ENCODE peak calls at places on chromosomes 2 and 18, in four cellular contexts. One of them, this sample, is unnamed.

GRCh38 chr2:55811048-55811447 is 112.5 kb downstream of the EFEMP1 start:
- DNase-seq in thoracic aorta: no peak
- DNase-seq in OCI-LY7: no peak
- DNase-seq in osteoblast: peak; percentile 72
- DNase-seq in this sample: no peak

GRCh38 chr2:199627417-199627816 is 169.7 kb upstream of the SATB2 start:
- DNase-seq in thoracic aorta: no peak
- DNase-seq in OCI-LY7: no peak
- DNase-seq in osteoblast: no peak
- DNase-seq in this sample: no peak

GRCh38 chr18:12422936-12423335 is 15.2 kb downstream of the PRELID3A start:
- DNase-seq in thoracic aorta: no peak
- DNase-seq in OCI-LY7: peak; percentile 67
- DNase-seq in osteoblast: peak; percentile 48
- DNase-seq in this sample: no peak

GRCh38 chr18:49193896-49194295 is 243.1 kb upstream of the SMAD7 start:
- DNase-seq in thoracic aorta: no peak
- DNase-seq in OCI-LY7: no peak
- DNase-seq in osteoblast: no peak
- DNase-seq in this sample: no peak

GRCh38 chr2:162821176-162821575 is 17.4 kb downstream of the KCNH7 start:
- DNase-seq in thoracic aorta: no peak
- DNase-seq in OCI-LY7: no peak
- DNase-seq in osteoblast: peak; percentile 3
- DNase-seq in this sample: no peak

GRCh38 chr2:19689769-19690168 is 212.0 kb downstream of the TTC32 start:
- DNase-seq in thoracic aorta: no peak
- DNase-seq in OCI-LY7: no peak
- DNase-seq in osteoblast: no peak
- DNase-seq in this sample: no peak

GRCh38 chr2:67215214-67215613 is 181.9 kb upstream of the ETAA1 start:
- DNase-seq in thoracic aorta: no peak
- DNase-seq in OCI-LY7: no peak
- DNase-seq in osteoblast: peak; percentile 19
- DNase-seq in this sample: no peak

GRCh38 chr2:84197901-84198300 is 261.2 kb downstream of the SUCLG1 start:
- DNase-seq in thoracic aorta: no peak
- DNase-seq in OCI-LY7: no peak
- DNase-seq in osteoblast: no peak
- DNase-seq in this sample: no peak

DNA sequence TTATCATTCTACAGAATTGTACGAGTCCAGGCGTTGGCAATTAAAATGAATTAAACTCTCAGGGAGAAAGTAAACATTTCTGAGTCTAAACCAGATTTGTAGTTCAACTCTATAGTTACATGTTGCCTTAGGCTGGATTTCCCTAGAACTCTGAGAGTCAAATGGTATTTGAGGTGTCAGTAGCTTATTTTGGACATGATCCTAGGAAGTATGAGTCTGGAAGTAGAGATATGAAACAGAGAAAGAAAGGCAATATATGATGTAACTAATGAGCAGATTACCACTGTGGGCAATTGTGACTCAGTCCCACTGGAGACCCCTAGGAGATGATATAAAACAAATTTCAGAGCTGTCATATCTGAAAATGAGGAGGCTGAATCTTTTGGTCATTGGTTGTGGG is 199.1 kb upstream of the UBE2E3 start:
- DNase-seq in thoracic aorta: no peak
- DNase-seq in OCI-LY7: no peak
- DNase-seq in osteoblast: no peak
- DNase-seq in this sample: no peak
- H3K36me3 ChIP-seq in thoracic aorta: no peaks in the 10 kb centered on the region
- H3K36me3 ChIP-seq in OCI-LY7: no peaks in the 10 kb centered on the region
- H3K36me3 ChIP-seq in osteoblast: no peaks in the 10 kb centered on the region
- H3K36me3 ChIP-seq in this sample: no peaks in the 10 kb centered on the region

DNA sequence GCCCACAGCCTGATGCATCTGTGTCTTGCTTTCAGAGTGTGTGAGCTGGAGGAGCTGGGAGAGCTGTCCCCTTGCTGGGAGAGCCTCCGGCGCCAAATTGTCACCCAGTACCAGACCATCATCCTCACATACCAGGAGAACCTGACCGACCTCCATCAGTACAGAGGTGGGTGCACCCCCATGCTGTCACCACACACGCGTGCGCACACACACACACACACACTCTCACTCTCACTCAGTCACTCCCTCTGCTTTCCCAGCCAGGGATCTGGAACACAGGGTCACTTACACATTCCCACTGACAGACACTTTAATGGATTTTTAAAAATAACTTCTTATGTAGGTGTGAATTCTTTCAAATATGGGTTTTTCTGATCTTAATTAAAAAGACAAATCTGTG is 64.5 kb downstream of the COA5 start:
- DNase-seq in thoracic aorta: no peak
- DNase-seq in OCI-LY7: no peak
- DNase-seq in osteoblast: no peak
- DNase-seq in this sample: no peak
- H3K36me3 ChIP-seq in thoracic aorta: peaks cover 46% of the 10 kb centered on the region
- H3K36me3 ChIP-seq in OCI-LY7: peaks cover 7% of the 10 kb centered on the region
- H3K36me3 ChIP-seq in osteoblast: peaks cover 26% of the 10 kb centered on the region
- H3K36me3 ChIP-seq in this sample: peaks cover 72% of the 10 kb centered on the region

GRCh38 chr2:121382744-121383143 is 97.7 kb upstream of the TFCP2L1 start:
- DNase-seq in thoracic aorta: no peak
- DNase-seq in OCI-LY7: peak; percentile 2
- DNase-seq in osteoblast: no peak
- DNase-seq in this sample: no peak
- H3K36me3 ChIP-seq in thoracic aorta: peaks cover 29% of the 10 kb centered on the region
- H3K36me3 ChIP-seq in OCI-LY7: peaks cover 56% of the 10 kb centered on the region
- H3K36me3 ChIP-seq in osteoblast: peaks cover 41% of the 10 kb centered on the region
- H3K36me3 ChIP-seq in this sample: no peaks in the 10 kb centered on the region

GRCh38 chr2:158586491-158586890 is 129.7 kb downstream of the PKP4 start:
- DNase-seq in thoracic aorta: no peak
- DNase-seq in OCI-LY7: no peak
- DNase-seq in osteoblast: peak; percentile 54
- DNase-seq in this sample: no peak
- H3K36me3 ChIP-seq in thoracic aorta: no peaks in the 10 kb centered on the region
- H3K36me3 ChIP-seq in OCI-LY7: no peaks in the 10 kb centered on the region
- H3K36me3 ChIP-seq in osteoblast: peaks cover 11% of the 10 kb centered on the region
- H3K36me3 ChIP-seq in this sample: no peaks in the 10 kb centered on the region

DNA sequence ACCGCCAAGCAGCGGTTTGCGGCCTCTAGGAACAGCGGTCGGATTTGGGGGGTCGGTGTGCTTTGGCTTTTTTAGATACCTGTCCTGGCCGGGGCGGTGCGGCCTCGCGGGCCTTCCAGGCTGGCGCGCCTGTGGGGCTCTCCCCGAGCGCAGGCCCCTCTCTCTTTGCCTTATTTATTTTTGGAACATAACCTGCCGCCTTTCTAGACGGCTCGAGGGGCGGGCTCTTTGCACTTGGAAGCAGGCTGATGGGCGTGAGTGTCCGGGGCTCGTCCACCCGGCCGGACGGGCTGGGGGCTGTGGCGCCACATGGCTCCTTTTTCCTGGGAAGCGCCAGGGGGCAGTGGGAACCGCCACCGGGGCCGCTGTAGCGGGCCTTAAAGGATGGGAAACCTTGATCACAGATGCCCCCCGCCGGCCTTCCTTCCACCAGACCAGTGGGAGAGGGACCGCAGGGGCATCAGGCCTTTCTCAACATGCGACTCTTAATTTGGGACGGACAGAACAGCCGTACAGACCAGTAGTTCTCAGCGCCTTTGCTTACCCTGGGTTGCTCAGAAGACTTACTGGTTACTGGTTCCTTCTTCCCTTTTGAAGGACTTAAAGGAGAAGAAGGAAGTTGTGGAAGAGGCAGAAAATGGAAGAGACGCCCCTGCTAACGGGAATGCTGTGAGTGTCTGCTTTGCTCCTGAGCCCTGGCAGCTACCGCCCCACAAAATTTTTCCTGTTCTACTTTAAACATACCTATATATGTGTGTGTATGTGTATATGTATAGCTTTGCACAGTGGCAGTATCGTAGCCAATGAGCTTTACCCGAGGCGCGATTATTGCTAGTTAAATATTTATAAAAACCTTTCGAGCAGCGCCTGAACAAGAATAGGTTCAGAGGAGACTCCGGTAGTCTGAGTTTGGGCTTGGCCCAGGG is 2.7 kb downstream of the PTMA start:
- DNase-seq in thoracic aorta: no peak
- DNase-seq in OCI-LY7: peak; percentile 33
- DNase-seq in osteoblast: peak; percentile 90
- DNase-seq in this sample: peak; percentile 39
- H3K36me3 ChIP-seq in thoracic aorta: peaks cover 9% of the 10 kb centered on the region
- H3K36me3 ChIP-seq in OCI-LY7: peaks cover 71% of the 10 kb centered on the region
- H3K36me3 ChIP-seq in osteoblast: peaks cover 18% of the 10 kb centered on the region
- H3K36me3 ChIP-seq in this sample: no peaks in the 10 kb centered on the region

DNA sequence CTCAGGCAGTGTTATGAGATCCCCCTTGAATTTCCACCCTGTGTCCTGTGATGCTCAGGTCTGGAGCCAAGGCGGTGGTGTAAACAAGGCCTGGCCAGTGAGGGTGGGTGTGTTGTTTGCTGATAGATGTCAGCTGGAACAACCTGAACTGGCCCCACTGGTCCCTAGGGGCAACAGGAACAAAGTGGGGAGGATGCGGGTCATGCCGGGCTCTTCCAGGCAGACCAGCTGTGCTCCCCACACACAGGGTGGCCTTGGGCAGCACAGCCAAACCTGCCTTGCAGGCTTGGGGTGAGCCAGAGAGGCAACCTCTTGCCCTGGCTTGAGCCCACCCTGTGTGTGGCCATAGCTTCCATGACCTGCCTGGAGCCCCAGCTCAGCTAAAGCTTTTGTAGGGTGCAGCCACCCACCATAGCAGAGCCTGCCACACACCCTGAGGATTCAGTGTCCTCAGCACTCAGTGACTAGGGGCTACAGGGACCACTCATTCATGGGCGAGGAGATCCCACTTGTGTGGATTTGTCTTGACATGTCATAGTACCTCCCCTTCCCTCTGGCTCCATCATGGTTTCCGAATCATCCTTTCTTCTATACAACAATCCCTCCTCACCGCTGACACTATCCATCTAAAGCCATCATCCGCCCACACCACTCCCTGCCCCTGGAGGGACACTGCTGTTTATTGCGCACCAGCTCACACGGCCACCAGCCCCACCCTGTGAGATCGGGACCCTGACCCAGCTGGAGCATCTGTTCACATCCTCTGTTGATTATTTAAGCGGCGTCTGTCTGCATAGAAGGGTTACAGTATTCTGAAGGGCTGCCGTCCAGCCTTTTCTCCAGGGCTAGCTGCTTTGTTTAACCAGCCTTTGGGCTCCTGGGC is 268.8 kb downstream of the CYP26B1 start:
- DNase-seq in thoracic aorta: no peak
- DNase-seq in OCI-LY7: no peak
- DNase-seq in osteoblast: no peak
- DNase-seq in this sample: no peak
- H3K36me3 ChIP-seq in thoracic aorta: no peaks in the 10 kb centered on the region
- H3K36me3 ChIP-seq in OCI-LY7: no peaks in the 10 kb centered on the region
- H3K36me3 ChIP-seq in osteoblast: no peaks in the 10 kb centered on the region
- H3K36me3 ChIP-seq in this sample: no peaks in the 10 kb centered on the region